ENCODE peak calls at places on chromosomes 16 and 17, in five cellular contexts. C is stimulated activated CD8-positive, alpha-beta memory T cell treated with anti-CD3 and anti-CD28 coated beads, Interleukin-4, amount 100 ng/mL, for 24 hours; L is left colon; B is cardiac septum; R is activated CD8-positive, alpha-beta memory T cell treated with anti-CD3 and anti-CD28 coated beads, Interleukin-2, amount 50 U/mL, for 4 hours. S is an unnamed sample.

GRCh38 chr17:76353004-76353598 is 615 bp downstream of the PRPSAP1 start:
- DNase-seq in L (peak; percentile 36), R (peak; percentile 18), C (no peak), B (no peak), S (no peak)

GRCh38 chr17:4540224-4541040 is 14.8 kb downstream of the MYBBP1A start:
- DNase-seq in C (no peak), L (no peak), R (no peak), B (no peak), S (no peak)

GRCh38 chr16:51321251-51321650 is 170.2 kb upstream of the SALL1 start:
- DNase-seq in B (no peak), L (no peak), C (no peak), R (no peak), S (no peak)

GRCh38 chr16:85415196-85415988 is 197.7 kb upstream of the GSE1 start:
- DNase-seq in C (no peak), R (peak; percentile 8), B (peak; percentile 72), L (no peak), S (no peak)

GRCh38 chr17:41769985-41770384 is 16.5 kb downstream of the JUP start:
- DNase-seq in L (no peak), R (no peak), B (no peak), C (no peak), S (no peak)

GRCh38 chr16:3084969-3085670 is 14.0 kb downstream of the ZSCAN10 start:
- DNase-seq in R (no peak), B (no peak), C (no peak), L (no peak), S (no peak)

GRCh38 chr17:1490643-1491405 is 1.7 kb downstream of the MYO1C start:
- DNase-seq in L (peak; percentile 79), B (peak; percentile 90), R (peak; percentile 62), C (peak; percentile 52), S (no peak)

GRCh38 chr17:83149326-83149725 is 69.9 kb downstream of the METRNL start:
- DNase-seq in B (peak; percentile 62), L (no peak), C (no peak), R (no peak), S (no peak)

GRCh38 chr17:16941643-16942042 is 30.3 kb downstream of the TNFRSF13B start:
- DNase-seq in B (no peak), L (no peak), R (no peak), C (no peak), S (no peak)

GRCh38 chr16:5059386-5060072 is 6.2 kb downstream of the C16orf89 start:
- DNase-seq in C (no peak), B (peak; percentile 39), R (no peak), L (peak; percentile 0), S (no peak)

GRCh38 chr17:39963826-39964225 is 1.0 kb downstream of the GSDMA start:
- DNase-seq in L (no peak), B (no peak), C (no peak), R (peak; percentile 40), S (no peak)

GRCh38 chr16:10494343-10495030 is 85.9 kb downstream of the EMP2 start:
- DNase-seq in L (no peak), R (no peak), C (no peak), B (no peak), S (no peak)